ENCODE peak calls at places on chromosome 15, in ten cellular contexts. S is iPS-NIHi11; A is Calu3; R is Karpas-422; X is NCI-H1105; F is activated CD4-positive, alpha-beta T cell treated with anti-CD3 and anti-CD28 coated beads for 1 hour; J is activated T-cell treated with anti-CD3 and anti-CD28 coated beads for 1 hour; U is fibroblast of pulmonary artery; Q is activated CD8-positive, alpha-beta memory T cell treated with anti-CD3 and anti-CD28 coated beads, Interleukin-2, amount 50 U/mL, for 48 hours; B is AG04450. L is an unnamed sample.
A peak's percentile ranks its signal among the peaks of the same experiment; 100 is the strongest.

GRCh38 chr15:77702211-77702957 is 69.7 kb upstream of the LINGO1 start:
- DNase-seq in A (peak; percentile 58), B (no peak), U (peak; percentile 39), Q (no peak), S (peak; percentile 97), R (peak; percentile 51), J (no peak), F (no peak), X (no peak), L (no peak)

GRCh38 chr15:25859838-25860645 is 3.1 kb downstream of the ATP10A start:
- DNase-seq in S (no peak), U (no peak), R (no peak), A (no peak), F (no peak), J (no peak), B (no peak), Q (no peak), X (no peak), L (peak; percentile 81)

GRCh38 chr15:46296002-46296401 is 661.2 kb downstream of the SQOR start:
- DNase-seq in A (no peak), B (no peak), Q (no peak), F (no peak), J (no peak), X (no peak), S (no peak), U (no peak), R (no peak), L (no peak)

GRCh38 chr15:60390931-60391501 is 6.8 kb downstream of the ANXA2 start:
- DNase-seq in X (no peak), R (no peak), U (peak; percentile 84), J (no peak), Q (no peak), B (no peak), A (peak; percentile 81), S (peak; percentile 56), F (no peak), L (no peak)

GRCh38 chr15:34753236-34753894 is 1.4 kb downstream of the GJD2 start:
- DNase-seq in B (peak; percentile 27), J (no peak), X (no peak), U (peak; percentile 71), F (no peak), R (no peak), Q (no peak), A (no peak), S (peak; percentile 77), L (no peak)

GRCh38 chr15:77070500-77071337 is at the start of gene TSPAN3:
- DNase-seq in A (peak; percentile 97), U (peak; percentile 92), S (peak; percentile 97), Q (peak; percentile 94), X (peak; percentile 75), J (peak; percentile 88), R (peak; percentile 98), B (peak; percentile 74), F (peak; percentile 88), L (peak; percentile 88)

GRCh38 chr15:91950631-91951384 is 97.3 kb downstream of the SLCO3A1 start:
- DNase-seq in R (no peak), A (no peak), F (no peak), X (no peak), J (no peak), S (no peak), U (peak; percentile 72), Q (no peak), B (no peak), L (no peak)

GRCh38 chr15:26713498-26713897 is 59.4 kb downstream of the GABRB3 start:
- DNase-seq in U (no peak), J (no peak), Q (no peak), X (no peak), A (no peak), R (peak; percentile 12), B (no peak), S (no peak), F (no peak), L (no peak)

GRCh38 chr15:31439328-31439727 is 112.7 kb downstream of the KLF13 start:
- DNase-seq in B (no peak), J (no peak), U (no peak), Q (peak; percentile 70), R (peak; percentile 58), F (no peak), A (no peak), X (no peak), S (peak; percentile 49), L (no peak)

GRCh38 chr15:80118956-80119355 is 33.8 kb upstream of the FAH start:
- DNase-seq in X (no peak), S (no peak), R (no peak), U (no peak), F (no peak), J (no peak), A (no peak), B (no peak), Q (no peak), L (no peak)

GRCh38 chr15:101276501-101277037 is 716 bp downstream of the SELENOS start:
- DNase-seq in F (no peak), A (peak; percentile 28), S (no peak), U (peak; percentile 60), Q (peak; percentile 59), B (no peak), J (no peak), R (no peak), X (no peak), L (no peak)

GRCh38 chr15:49468440-49468839 is 45.4 kb downstream of the FGF7 start:
- DNase-seq in J (no peak), R (no peak), U (no peak), F (no peak), S (no peak), Q (no peak), A (no peak), B (no peak), X (no peak), L (no peak)

GRCh38 chr15:91186892-91187644 is 87.0 kb downstream of the SV2B start:
- DNase-seq in J (no peak), Q (no peak), B (no peak), X (no peak), R (no peak), A (peak; percentile 47), U (peak; percentile 44), F (no peak), S (peak; percentile 42), L (no peak)

GRCh38 chr15:59131955-59132562 is 27.1 kb downstream of the CCNB2 start:
- DNase-seq in F (no peak), A (no peak), J (no peak), X (no peak), R (no peak), B (no peak), Q (no peak), U (no peak), S (no peak), L (peak; percentile 54)

GRCh38 chr15:73632670-73633058 is 525 bp downstream of the NPTN start:
- DNase-seq in R (peak; percentile 58), J (peak; percentile 6), B (no peak), S (no peak), U (no peak), A (no peak), F (no peak), X (no peak), Q (no peak), L (no peak)

GRCh38 chr15:50753463-50753862 is 12.0 kb downstream of the SPPL2A start:
- DNase-seq in F (no peak), R (no peak), J (no peak), U (peak; percentile 33), B (no peak), A (no peak), X (no peak), S (no peak), Q (no peak), L (no peak)

GRCh38 chr15:65881766-65882434 is 12.6 kb downstream of the RAB11A start:
- DNase-seq in F (no peak), R (no peak), J (no peak), Q (no peak), B (no peak), S (no peak), U (no peak), A (no peak), X (no peak), L (no peak)

GRCh38 chr15:23415321-23415865 is 31.6 kb downstream of the GOLGA6L2 start:
- DNase-seq in A (no peak), F (no peak), X (no peak), R (no peak), J (no peak), U (no peak), Q (no peak), B (no peak), S (no peak), L (no peak)

GRCh38 chr15:37045241-37045640 is 55.1 kb downstream of the MEIS2 start:
- DNase-seq in B (no peak), X (no peak), R (no peak), F (no peak), S (no peak), J (no peak), A (no peak), U (no peak), Q (no peak), L (no peak)

GRCh38 chr15:27086146-27086545 is 115.2 kb downstream of the GABRG3 start:
- DNase-seq in J (no peak), A (no peak), Q (no peak), U (no peak), S (peak; percentile 34), F (no peak), R (no peak), B (no peak), X (no peak), L (no peak)

GRCh38 chr15:41332788-41333527 is at the start of gene NUSAP1:
- DNase-seq in X (no peak), U (no peak), F (no peak), A (no peak), J (no peak), B (no peak), R (peak; percentile 79), Q (no peak), S (peak; percentile 71), L (no peak)

GRCh38 chr15:79218588-79219200 is 63.8 kb upstream of the ANKRD34C start:
- DNase-seq in Q (no peak), J (no peak), A (no peak), B (no peak), S (no peak), F (no peak), X (no peak), R (no peak), U (peak; percentile 14), L (no peak)

GRCh38 chr15:40085225-40085624 is 23.5 kb downstream of the BMF start:
- DNase-seq in B (no peak), R (no peak), U (no peak), Q (no peak), J (no peak), A (no peak), F (no peak), S (no peak), X (no peak), L (no peak)